ENCODE peak calls at places on chromosome 13, in nine cellular contexts. U is GM12892; K is AG08395; H is cardiac muscle cell; F is H4; P is kidney tubule cell; G is kidney glomerular epithelial cell; I is stimulated activated effector memory CD8-positive, alpha-beta T cell treated with anti-CD3 and anti-CD28 coated beads, Interleukin-12 subunit alpha, Interleukin-12 subunit beta, amount 100 ng/mL, for 72 hours; W is GM23248. Z is an unnamed sample.

GRCh38 chr13:59343993-59344780 is 819.5 kb downstream of the DIAPH3 start:
- DNase-seq in U (no peak), H (no peak), G (no peak), F (no peak), W (no peak), P (no peak), I (no peak), K (no peak), Z (no peak)

GRCh38 chr13:74767031-74767430 is 632.8 kb upstream of the KLF12 start:
- DNase-seq in U (no peak), F (peak; percentile 7), I (no peak), K (no peak), G (no peak), P (peak; percentile 12), H (no peak), W (peak; percentile 74), Z (no peak)

GRCh38 chr13:98172570-98173405 is 4.3 kb downstream of the RNF113B start:
- DNase-seq in K (peak; percentile 28), I (no peak), W (peak; percentile 61), H (no peak), F (no peak), U (no peak), G (peak; percentile 77), P (no peak), Z (peak; percentile 21)

GRCh38 chr13:101623469-101624209 is 171.2 kb downstream of the ITGBL1 start:
- DNase-seq in F (peak; percentile 21), I (no peak), G (peak; percentile 45), P (no peak), K (no peak), H (no peak), W (peak; percentile 52), U (no peak), Z (no peak)

GRCh38 chr13:64075543-64076271 is 2660.1 kb upstream of the PCDH20 start:
- DNase-seq in W (no peak), K (no peak), P (no peak), U (no peak), I (no peak), F (no peak), H (no peak), G (no peak), Z (no peak)

GRCh38 chr13:34290661-34291060 is 472.7 kb downstream of the RFC3 start:
- DNase-seq in H (no peak), I (no peak), U (no peak), K (no peak), W (no peak), F (no peak), G (no peak), P (peak; percentile 1), Z (no peak)

GRCh38 chr13:48975101-48975925 is at the start of gene FNDC3A:
- DNase-seq in I (no peak), F (peak; percentile 9), U (peak; percentile 64), K (peak; percentile 90), W (peak; percentile 77), G (peak; percentile 69), P (peak; percentile 78), H (peak; percentile 88), Z (peak; percentile 85)

GRCh38 chr13:39913928-39914327 is 258.5 kb downstream of the COG6 start:
- DNase-seq in K (no peak), G (no peak), F (no peak), U (no peak), W (peak; percentile 13), H (no peak), I (no peak), P (no peak), Z (no peak)